ENCODE peak calls at places on chromosomes 16 and 17, in ten cellular contexts. S, N, Y, K, H, V, D, O, L and M are unnamed samples.

GRCh38 chr17:75698659-75699058 is 22.6 kb upstream of the ITGB4 start:
- DNase-seq in S (no peak), N (no peak), Y (no peak), K (no peak), H (peak; percentile 35), V (no peak), D (no peak), O (no peak), L (no peak), M (no peak)

GRCh38 chr17:79033046-79033616 is 9.2 kb downstream of the C1QTNF1 start:
- DNase-seq in S (no peak), N (peak; percentile 23), Y (no peak), K (no peak), H (no peak), V (no peak), D (no peak), O (no peak), L (no peak), M (no peak)

GRCh38 chr16:23949630-23950290 is 114.0 kb downstream of the PRKCB start:
- DNase-seq in S (no peak), N (peak; percentile 71), Y (no peak), K (no peak), H (peak; percentile 80), V (no peak), D (no peak), O (no peak), L (no peak), M (no peak)

GRCh38 chr16:47787695-47788094 is 326.6 kb downstream of the PHKB start:
- DNase-seq in S (no peak), N (no peak), Y (no peak), K (peak; percentile 10), H (no peak), V (peak; percentile 17), D (peak; percentile 67), O (no peak), L (no peak), M (no peak)

GRCh38 chr17:44776628-44777393 is 18.0 kb downstream of the ADAM11 start:
- DNase-seq in S (no peak), N (no peak), Y (no peak), K (no peak), H (peak; percentile 65), V (no peak), D (no peak), O (no peak), L (no peak), M (no peak)

GRCh38 chr17:58587713-58588117 is 73.3 kb upstream of the MTMR4 start:
- DNase-seq in S (no peak), N (peak; percentile 67), Y (peak; percentile 29), K (peak; percentile 37), H (no peak), V (no peak), D (peak; percentile 79), O (no peak), L (no peak), M (peak; percentile 18)

GRCh38 chr17:38402897-38403296 is 25.4 kb upstream of the ARHGAP23 start:
- DNase-seq in S (no peak), N (no peak), Y (no peak), K (no peak), H (no peak), V (no peak), D (peak; percentile 42), O (no peak), L (no peak), M (no peak)

GRCh38 chr16:14309001-14309886 is 238.1 kb downstream of the MRTFB start:
- DNase-seq in S (no peak), N (no peak), Y (no peak), K (peak; percentile 31), H (no peak), V (no peak), D (peak; percentile 90), O (no peak), L (no peak), M (peak; percentile 87)

GRCh38 chr17:74215332-74215727 is 2.0 kb downstream of the TTYH2 start:
- DNase-seq in S (no peak), N (no peak), Y (no peak), K (no peak), H (no peak), V (no peak), D (no peak), O (no peak), L (no peak), M (no peak)

GRCh38 chr16:85485379-85485778 is 127.7 kb upstream of the GSE1 start:
- DNase-seq in S (no peak), N (no peak), Y (no peak), K (no peak), H (no peak), V (no peak), D (no peak), O (no peak), L (no peak), M (no peak)

GRCh38 chr16:13995194-13995593 is 75.2 kb downstream of the ERCC4 start:
- DNase-seq in S (no peak), N (no peak), Y (no peak), K (no peak), H (no peak), V (no peak), D (no peak), O (no peak), L (no peak), M (no peak)

GRCh38 chr16:23702951-23703350 is 10.1 kb downstream of the ERN2 start:
- DNase-seq in S (no peak), N (no peak), Y (no peak), K (no peak), H (no peak), V (no peak), D (no peak), O (no peak), L (no peak), M (no peak)

GRCh38 chr17:58332720-58333395 is 4.3 kb upstream of the TSPOAP1 start:
- DNase-seq in S (no peak), N (peak; percentile 67), Y (no peak), K (no peak), H (peak; percentile 66), V (no peak), D (no peak), O (no peak), L (no peak), M (no peak)

DNA sequence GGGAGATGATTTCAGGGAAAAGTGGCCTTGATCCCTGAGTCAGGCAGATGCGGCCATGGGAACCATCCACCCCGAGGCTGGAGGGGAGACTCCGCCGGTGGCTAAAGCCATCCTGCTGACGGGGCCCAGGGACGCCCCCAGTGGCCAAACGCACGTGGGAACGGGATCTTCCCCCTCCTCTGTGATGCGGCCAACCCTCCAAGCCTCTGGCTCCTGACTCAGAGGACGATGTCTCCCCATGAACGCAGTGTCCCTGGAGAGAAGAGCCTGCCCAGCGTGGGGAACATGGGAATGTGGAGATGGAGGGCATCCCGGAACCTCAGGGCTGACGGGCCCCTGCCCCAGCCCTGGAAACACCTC is 25.0 kb downstream of the SLC7A5 start:
- DNase-seq in S (no peak), N (peak; percentile 58), Y (no peak), K (peak; percentile 36), H (no peak), V (peak; percentile 36), D (peak; percentile 76), O (no peak), L (no peak), M (no peak)
- TF ChIP-seq CTCF in S (no peak), N (no peak), Y (no peak), K (no peak), H (no peak), V (peak; percentile 3), D (peak; percentile 62), O (no peak), L (no peak), M (peak; percentile 29)

GRCh38 chr17:63837962-63838585 is 4.4 kb downstream of the SMARCD2 start:
- DNase-seq in S (no peak), N (no peak), Y (no peak), K (no peak), H (peak; percentile 69), V (no peak), D (no peak), O (no peak), L (no peak), M (no peak)
- H3K27ac ChIP-seq in S (peak overlapping the region; percentile 99), N (peak overlapping the region; percentile 94), Y (peak overlapping the region; percentile 89), K (peak overlapping the region; percentile 6), H (no peak overlapping the region), V (no peak overlapping the region), D (no peak overlapping the region), O (peak overlapping the region; percentile 89), L (peak overlapping the region; percentile 97), M (no peak overlapping the region)

GRCh38 chr16:73027655-73028220 is 20.2 kb downstream of the ZFHX3 start:
- DNase-seq in S (no peak), N (no peak), Y (no peak), K (no peak), H (no peak), V (no peak), D (no peak), O (no peak), L (no peak), M (no peak)

GRCh38 chr16:73028263-73028662 is 19.7 kb downstream of the ZFHX3 start:
- DNase-seq in S (peak; percentile 57), N (peak; percentile 9), Y (no peak), K (no peak), H (no peak), V (no peak), D (no peak), O (no peak), L (no peak), M (no peak)

GRCh38 chr16:73031155-73031866 is 16.6 kb downstream of the ZFHX3 start:
- DNase-seq in S (no peak), N (peak; percentile 45), Y (no peak), K (no peak), H (no peak), V (no peak), D (no peak), O (no peak), L (no peak), M (no peak)

GRCh38 chr16:73026754-73027654 is 20.9 kb downstream of the ZFHX3 start:
- DNase-seq in S (no peak), N (no peak), Y (no peak), K (no peak), H (no peak), V (no peak), D (no peak), O (no peak), L (no peak), M (no peak)

GRCh38 chr16:73028721-73029361 is 19.1 kb downstream of the ZFHX3 start:
- DNase-seq in S (no peak), N (no peak), Y (no peak), K (no peak), H (no peak), V (no peak), D (no peak), O (no peak), L (no peak), M (peak; percentile 37)
- H3K4me1 ChIP-seq in S (peaks cover 94% of the 10 kb centered on the region), N (peaks cover 17% of the 10 kb centered on the region), Y (peaks cover 61% of the 10 kb centered on the region), K (peaks cover 26% of the 10 kb centered on the region), H (peaks cover 34% of the 10 kb centered on the region), V (peaks cover 20% of the 10 kb centered on the region), D (peaks cover 25% of the 10 kb centered on the region), O (peaks cover 26% of the 10 kb centered on the region), L (peaks cover 42% of the 10 kb centered on the region), M (peaks cover 9% of the 10 kb centered on the region)

DNA sequence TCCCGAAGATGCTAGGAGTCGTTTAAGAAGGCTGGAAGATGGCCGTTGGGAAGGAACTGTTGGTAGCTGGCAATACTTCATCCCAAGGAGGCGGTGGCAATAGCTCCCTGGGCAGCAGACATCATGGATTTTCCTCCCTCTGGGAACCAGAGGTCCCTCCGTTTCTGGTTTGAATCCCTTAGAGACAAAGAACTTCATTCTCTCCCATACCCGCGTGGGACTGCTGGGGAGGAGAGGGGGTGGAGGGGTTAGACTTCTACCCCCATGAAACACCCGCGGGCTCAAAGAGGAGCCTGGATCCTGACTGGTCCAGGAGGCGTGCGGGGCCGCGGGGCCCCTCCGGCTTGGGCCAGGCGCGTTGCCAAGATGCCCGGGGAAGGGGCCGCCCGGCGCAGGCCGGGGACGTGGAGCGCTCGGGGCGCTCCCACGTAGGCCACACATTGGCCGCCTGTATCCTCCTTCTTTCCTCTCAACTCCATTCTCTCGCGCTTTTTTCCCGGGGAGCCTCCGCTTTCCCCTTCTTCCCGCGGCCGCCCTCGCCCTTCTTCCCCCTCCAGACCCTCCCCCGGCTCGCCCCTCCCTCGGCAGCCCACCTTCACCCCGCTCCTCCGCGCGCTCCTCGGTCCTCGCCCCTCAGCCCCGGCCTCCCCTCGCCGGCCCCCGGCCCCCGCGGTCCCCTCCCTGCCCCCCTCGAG is 433 bp upstream of the MSL1 start:
- DNase-seq in S (no peak), N (peak; percentile 78), Y (no peak), K (peak; percentile 56), H (no peak), V (no peak), D (peak; percentile 56), O (no peak), L (no peak), M (no peak)
- TF ChIP-seq CTCF in S (no peak), N (no peak), Y (no peak), K (no peak), H (no peak), V (no peak), D (no peak), O (no peak), L (no peak), M (no peak)